ENCODE peak calls at places on chromosomes 4 and X, in ten cellular contexts. T, J, D, S, N, F, X, O, L and H are unnamed samples.

GRCh38 chr4:141711211-141711610 is 74.8 kb downstream of the IL15 start:
- DNase-seq in J (peak; percentile 51), O (peak; percentile 64), F (no peak), X (no peak), N (no peak), S (no peak), D (peak; percentile 8), L (no peak), T (no peak), H (no peak)

GRCh38 chr4:44668521-44668920 is 9.7 kb upstream of the GUF1 start:
- DNase-seq in N (no peak), D (no peak), O (no peak), S (no peak), F (no peak), J (no peak), T (no peak), L (no peak), X (no peak), H (no peak)

GRCh38 chr4:93659629-93660028 is 168.9 kb upstream of the ATOH1 start:
- DNase-seq in T (no peak), D (no peak), X (no peak), F (no peak), J (peak; percentile 30), L (no peak), S (no peak), O (no peak), N (no peak), H (no peak)

GRCh38 chr4:40316333-40316781 is 18.8 kb upstream of the CHRNA9 start:
- DNase-seq in J (peak; percentile 93), T (no peak), O (peak; percentile 95), L (no peak), N (no peak), X (no peak), F (no peak), S (no peak), D (peak; percentile 92), H (no peak)

GRCh38 chr4:10161840-10162239 is 45.2 kb upstream of the WDR1 start:
- DNase-seq in X (no peak), F (no peak), L (peak; percentile 68), J (no peak), S (no peak), T (no peak), N (no peak), D (no peak), O (no peak), H (no peak)

GRCh38 chrX:104306180-104306579 is 51.4 kb upstream of the ESX1 start:
- DNase-seq in T (no peak), X (no peak), J (no peak), D (no peak), N (no peak), O (no peak), F (no peak), S (no peak), L (no peak), H (no peak)

GRCh38 chrX:50779694-50780093 is 34.3 kb downstream of the SHROOM4 start:
- DNase-seq in S (no peak), N (no peak), D (no peak), X (peak; percentile 51), O (peak; percentile 31), T (no peak), F (no peak), L (no peak), J (no peak), H (no peak)

GRCh38 chr4:108337923-108338322 is 169.2 kb upstream of the LEF1 start:
- DNase-seq in J (peak; percentile 10), D (peak; percentile 30), N (peak; percentile 83), L (no peak), O (peak; percentile 4), S (no peak), T (no peak), F (no peak), X (no peak), H (no peak)

GRCh38 chr4:127965803-127966175 is 583 bp downstream of the ABHD18 start:
- DNase-seq in D (peak; percentile 58), O (peak; percentile 28), S (peak; percentile 59), J (peak; percentile 20), L (peak; percentile 70), T (no peak), F (peak; percentile 25), N (peak; percentile 25), X (peak; percentile 89), H (peak; percentile 68)
- TF ChIP-seq CTCF in D (no peak), O (no peak), S (no peak), J (no peak), L (no peak), T (no peak), F (no peak), N (no peak), X (no peak), H (no peak)

DNA sequence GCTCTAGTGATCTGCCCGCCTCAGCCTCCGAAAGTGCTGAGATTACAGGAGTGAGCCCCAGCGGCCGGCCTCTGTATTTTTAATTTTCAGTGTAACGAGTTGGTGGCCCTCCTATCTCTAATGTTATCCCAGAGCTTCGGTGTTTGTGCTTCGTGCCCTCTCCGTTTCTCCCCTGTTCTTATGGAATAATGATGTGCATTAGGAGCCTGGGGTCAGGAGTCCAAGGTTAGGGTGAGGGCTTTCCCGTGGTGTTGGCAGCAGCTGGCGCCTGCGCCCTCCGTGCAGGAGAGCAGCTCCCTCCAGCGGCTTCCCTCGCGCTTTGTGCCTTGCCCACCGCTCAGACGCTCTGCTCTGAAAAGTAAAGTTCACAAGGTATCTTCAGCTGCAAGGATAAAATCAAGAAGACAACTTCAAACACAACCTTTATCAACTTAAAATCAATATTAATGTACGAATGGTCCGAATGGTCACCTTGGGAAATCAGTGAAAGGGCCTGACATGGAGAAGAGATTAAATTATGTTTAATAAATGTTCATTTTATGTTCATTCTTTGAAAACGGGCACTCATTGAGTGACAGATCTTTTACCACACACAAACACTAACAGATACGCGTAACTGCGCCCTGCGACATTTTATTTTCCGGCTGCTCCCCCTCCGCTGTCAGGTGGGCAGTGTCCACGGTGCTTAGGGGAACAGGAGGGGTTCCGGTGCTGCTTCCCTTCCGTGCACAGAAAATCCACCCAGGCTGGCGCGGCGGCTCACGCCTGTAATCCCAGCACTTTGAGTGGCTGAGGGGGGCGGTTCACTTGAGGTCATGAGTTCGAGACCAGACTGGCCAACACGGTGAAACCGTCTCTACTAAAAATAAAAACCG is 62.4 kb downstream of the TRAPPC11 start:
- DNase-seq in J (peak; percentile 41), F (peak; percentile 60), D (no peak), T (no peak), N (no peak), O (peak; percentile 61), S (peak; percentile 79), X (peak; percentile 87), L (no peak), H (peak; percentile 45)
- TF ChIP-seq CTCF in J (peak; percentile 55), F (peak; percentile 51), D (peak; percentile 16), T (peak; percentile 46), N (no peak), O (peak; percentile 66), S (no peak), X (peak; percentile 78), L (no peak), H (no peak)

GRCh38 chr4:123408471-123409084 is 12.0 kb downstream of the SPRY1 start:
- DNase-seq in L (no peak), F (no peak), X (no peak), O (peak; percentile 58), T (no peak), D (no peak), N (no peak), J (no peak), S (no peak), H (no peak)

GRCh38 chr4:123411976-123412589 is 15.5 kb downstream of the SPRY1 start:
- DNase-seq in O (peak; percentile 28), T (no peak), L (no peak), N (no peak), S (no peak), X (no peak), F (no peak), J (no peak), D (no peak), H (no peak)

GRCh38 chr4:123409301-123409700 is 12.7 kb downstream of the SPRY1 start:
- DNase-seq in F (no peak), L (no peak), N (no peak), J (no peak), X (no peak), S (no peak), T (no peak), D (no peak), O (peak; percentile 57), H (no peak)

GRCh38 chr4:123412700-123413512 is 16.3 kb downstream of the SPRY1 start:
- DNase-seq in J (no peak), T (no peak), O (peak; percentile 32), D (no peak), S (no peak), F (no peak), X (no peak), L (no peak), N (no peak), H (no peak)

DNA sequence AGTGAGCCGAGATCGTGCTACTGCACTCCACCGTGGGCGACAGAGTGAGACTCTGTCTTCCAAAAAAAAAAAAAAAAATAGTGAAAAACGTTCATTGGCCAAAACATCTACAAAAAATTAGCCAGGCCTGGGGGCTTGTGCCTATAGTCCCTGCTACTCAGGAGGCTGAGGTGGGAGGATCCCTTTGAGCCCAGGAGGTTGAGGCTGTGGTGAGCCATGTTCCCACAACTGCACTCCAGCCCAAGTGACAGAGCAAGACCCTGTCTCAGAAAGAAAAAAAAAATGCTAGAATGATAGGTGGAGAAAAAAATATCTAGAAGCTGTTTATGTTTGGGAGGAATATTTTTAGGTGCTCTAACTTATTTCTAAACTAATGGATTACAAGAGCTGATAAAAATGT is 14.9 kb downstream of the SPRY1 start:
- DNase-seq in X (no peak), T (no peak), L (peak; percentile 30), D (no peak), F (no peak), J (no peak), N (no peak), O (no peak), S (no peak), H (no peak)
- TF ChIP-seq CTCF in X (no peak), T (no peak), L (no peak), D (no peak), F (no peak), J (no peak), N (no peak), O (no peak), S (no peak), H (no peak)

GRCh38 chrX:57929373-57929772 is 19.1 kb upstream of the ZXDA start:
- DNase-seq in N (no peak), L (peak; percentile 9), T (no peak), O (peak; percentile 48), D (peak; percentile 26), J (peak; percentile 27), X (no peak), S (no peak), F (no peak), H (no peak)
- TF ChIP-seq CTCF in N (peak; percentile 63), L (peak; percentile 66), T (no peak), O (peak; percentile 50), D (peak; percentile 51), J (peak; percentile 50), X (peak; percentile 70), S (no peak), F (peak; percentile 22), H (peak; percentile 24)

GRCh38 chrX:149630681-149631292 is 805 bp downstream of the TMEM185A start:
- DNase-seq in X (no peak), D (peak; percentile 18), O (peak; percentile 60), T (no peak), F (peak; percentile 15), J (peak; percentile 55), S (no peak), L (peak; percentile 21), N (no peak), H (peak; percentile 15)
- TF ChIP-seq CTCF in X (no peak), D (peak; percentile 6), O (peak; percentile 32), T (no peak), F (no peak), J (peak; percentile 27), S (no peak), L (no peak), N (peak; percentile 21), H (no peak)